ENCODE peak calls at places on chromosomes 3 and 15, in seven cellular contexts. L is SJSA1, W is keratinocyte, E is breast epithelium, V is dorsolateral prefrontal cortex, X is psoas muscle, H is aorta. Y is an unnamed sample.

GRCh38 chr3:31423522-31423921 is 109.2 kb upstream of the STT3B start:
- DNase-seq in X (no peak), V (no peak), H (no peak), L (no peak), W (no peak), E (no peak), Y (no peak)

GRCh38 chr15:96359772-96360498 is 29.4 kb downstream of the NR2F2 start:
- DNase-seq in X (no peak), L (no peak), H (peak; percentile 81), V (no peak), W (no peak), E (no peak), Y (peak; percentile 79)

GRCh38 chr15:51382787-51383186 is 41.3 kb downstream of the GLDN start:
- DNase-seq in L (peak; percentile 36), E (no peak), V (peak; percentile 62), W (no peak), X (no peak), H (no peak), Y (no peak)

GRCh38 chr3:12659316-12660015 is 4.5 kb downstream of the RAF1 start:
- DNase-seq in H (no peak), W (no peak), V (no peak), E (no peak), X (no peak), L (no peak), Y (no peak)

GRCh38 chr3:190345027-190345821 is 23.0 kb upstream of the CLDN1 start:
- DNase-seq in X (no peak), E (no peak), L (peak; percentile 86), W (peak; percentile 69), H (no peak), V (no peak), Y (no peak)

GRCh38 chr3:84960581-84960980 is 1.8 kb downstream of the CADM2 start:
- DNase-seq in E (no peak), X (no peak), L (no peak), V (no peak), H (no peak), W (no peak), Y (no peak)

GRCh38 chr15:92843819-92844218 is 56.3 kb upstream of the CHD2 start:
- DNase-seq in H (no peak), E (no peak), V (no peak), X (no peak), L (no peak), W (no peak), Y (no peak)

GRCh38 chr3:46692566-46692983 is 904 bp downstream of the ALS2CL start:
- DNase-seq in V (no peak), L (no peak), E (peak; percentile 81), X (peak; percentile 73), H (no peak), W (peak; percentile 89), Y (peak; percentile 85)

GRCh38 chr15:62742409-62743171 is 300.0 kb upstream of the TPM1 start:
- DNase-seq in E (no peak), W (no peak), H (peak; percentile 89), X (peak; percentile 83), L (peak; percentile 71), V (peak; percentile 60), Y (peak; percentile 85)

GRCh38 chr3:42526616-42527367 is 24.3 kb downstream of the VIPR1 start:
- DNase-seq in W (no peak), X (no peak), L (no peak), E (no peak), H (no peak), V (no peak), Y (no peak)

GRCh38 chr15:58361291-58361759 is 70.5 kb upstream of the LIPC start:
- DNase-seq in H (no peak), E (no peak), L (peak; percentile 79), W (no peak), V (no peak), X (no peak), Y (no peak)

DNA sequence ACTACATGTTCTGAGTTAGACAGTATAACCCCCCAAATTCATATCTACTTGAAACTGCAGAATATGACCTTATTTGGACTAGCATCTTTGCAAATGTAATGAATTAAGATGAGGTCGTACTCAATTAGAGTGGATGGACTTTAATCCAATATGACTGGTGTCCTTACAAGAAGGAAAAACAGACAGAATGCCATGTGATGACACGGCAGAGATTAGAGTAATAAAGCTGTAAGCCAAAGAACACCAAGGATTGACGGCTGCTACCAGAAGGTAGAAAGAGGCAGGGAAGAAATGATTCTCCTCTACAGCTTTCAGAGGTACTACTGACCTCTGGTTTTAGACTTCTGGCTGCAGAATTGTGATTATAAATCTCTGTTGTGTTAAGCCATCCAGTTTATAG is 30.3 kb downstream of the GALK2 start:
- DNase-seq in W (no peak), L (no peak), X (no peak), H (no peak), E (no peak), V (no peak), Y (no peak)
- H3K27ac ChIP-seq in W (no peak overlapping the region), L (no peak overlapping the region), X (no peak overlapping the region), H (no peak overlapping the region), E (no peak overlapping the region), V (no peak overlapping the region), Y (no peak overlapping the region)

GRCh38 chr3:81043660-81044199 is 717.7 kb downstream of the GBE1 start:
- DNase-seq in V (no peak), L (no peak), X (no peak), W (no peak), H (no peak), E (no peak), Y (no peak)
- H3K27ac ChIP-seq in V (no peak overlapping the region), L (no peak overlapping the region), X (no peak overlapping the region), W (no peak overlapping the region), H (no peak overlapping the region), E (no peak overlapping the region), Y (no peak overlapping the region)

GRCh38 chr3:58216496-58217197 is 5.9 kb upstream of the DNASE1L3 start:
- DNase-seq in L (no peak), E (no peak), V (no peak), X (no peak), H (no peak), W (peak; percentile 86), Y (peak; percentile 13)
- H3K27ac ChIP-seq in L (no peak overlapping the region), E (no peak overlapping the region), V (no peak overlapping the region), X (no peak overlapping the region), H (no peak overlapping the region), W (peak overlapping the region; percentile 82), Y (peak overlapping the region; percentile 19)

GRCh38 chr3:101954946-101955345 is 105.6 kb downstream of the NFKBIZ start:
- DNase-seq in L (no peak), X (no peak), H (no peak), V (no peak), W (no peak), E (no peak), Y (no peak)

GRCh38 chr3:101950985-101951733 is 101.8 kb downstream of the NFKBIZ start:
- DNase-seq in V (no peak), E (no peak), H (no peak), W (no peak), L (no peak), X (no peak), Y (no peak)

GRCh38 chr3:101946906-101947305 is 97.6 kb downstream of the NFKBIZ start:
- DNase-seq in X (no peak), V (no peak), L (no peak), H (no peak), E (no peak), W (no peak), Y (no peak)

GRCh38 chr3:101954361-101954760 is 105.0 kb downstream of the NFKBIZ start:
- DNase-seq in V (no peak), E (no peak), L (no peak), X (no peak), H (no peak), W (no peak), Y (no peak)

GRCh38 chr3:101950510-101950909 is 101.2 kb downstream of the NFKBIZ start:
- DNase-seq in H (no peak), W (no peak), X (no peak), L (peak; percentile 50), V (no peak), E (no peak), Y (no peak)
- H3K27ac ChIP-seq in H (no peak overlapping the region), W (no peak overlapping the region), X (no peak overlapping the region), L (peak overlapping the region; percentile 49), V (no peak overlapping the region), E (peak overlapping the region; percentile 77), Y (peak overlapping the region; percentile 52)

GRCh38 chr3:122013448-122013925 is 8.6 kb downstream of the ILDR1 start:
- DNase-seq in H (no peak), X (no peak), W (no peak), L (no peak), V (no peak), E (no peak), Y (no peak)
- H3K27ac ChIP-seq in H (no peak overlapping the region), X (no peak overlapping the region), W (no peak overlapping the region), L (no peak overlapping the region), V (no peak overlapping the region), E (no peak overlapping the region), Y (no peak overlapping the region)

GRCh38 chr3:188241072-188241471 is 87.1 kb downstream of the LPP start:
- DNase-seq in H (no peak), W (no peak), X (peak; percentile 89), E (no peak), V (peak; percentile 57), L (no peak), Y (no peak)
- H3K27ac ChIP-seq in H (peak overlapping the region; percentile 26), W (no peak overlapping the region), X (peak overlapping the region; percentile 91), E (peak overlapping the region; percentile 27), V (peak overlapping the region; percentile 11), L (no peak overlapping the region), Y (no peak overlapping the region)

GRCh38 chr3:11499144-11499543 is 144.6 kb downstream of the VGLL4 start:
- DNase-seq in W (peak; percentile 85), L (peak; percentile 40), X (no peak), E (no peak), H (no peak), V (no peak), Y (no peak)
- H3K27ac ChIP-seq in W (peak overlapping the region; percentile 68), L (peak overlapping the region; percentile 41), X (no peak overlapping the region), E (no peak overlapping the region), H (no peak overlapping the region), V (no peak overlapping the region), Y (no peak overlapping the region)

GRCh38 chr15:100043069-100043641 is 298.6 kb downstream of the ADAMTS17 start:
- DNase-seq in L (peak; percentile 86), E (peak; percentile 78), X (peak; percentile 78), W (peak; percentile 63), H (no peak), V (no peak), Y (no peak)
- H3K27ac ChIP-seq in L (peak overlapping the region; percentile 77), E (peak overlapping the region; percentile 33), X (peak overlapping the region; percentile 70), W (peak overlapping the region; percentile 62), H (peak overlapping the region; percentile 68), V (no peak overlapping the region), Y (no peak overlapping the region)